ENCODE peak calls at places on chromosomes 6 and 20, in four cellular contexts. A, U, Q and I are unnamed samples.

GRCh38 chr6:24009319-24009718 is 116.7 kb upstream of the NRSN1 start:
- DNase-seq in A (no peak), U (no peak), Q (no peak), I (no peak)

GRCh38 chr20:37560629-37561028 is 33.0 kb upstream of the BLCAP start:
- DNase-seq in U (no peak), Q (no peak), A (no peak), I (no peak)

GRCh38 chr6:33313105-33313708 is 671 bp downstream of the TAPBP start:
- DNase-seq in A (peak), U (peak), Q (no peak), I (no peak)

GRCh38 chr20:33654680-33655161 is 7.4 kb upstream of the C20orf144 start:
- DNase-seq in U (peak), A (no peak), Q (no peak), I (no peak)

GRCh38 chr20:48186915-48187314 is 401.6 kb upstream of the SULF2 start:
- DNase-seq in U (no peak), A (no peak), Q (peak), I (no peak)

GRCh38 chr20:1983311-1983710 is 10.5 kb downstream of the PDYN start:
- DNase-seq in Q (no peak), U (no peak), A (no peak), I (no peak)

GRCh38 chr20:48451401-48451800 is 376.4 kb downstream of the PREX1 start:
- DNase-seq in A (no peak), U (no peak), Q (no peak), I (no peak)

GRCh38 chr6:43871933-43872332 is 101.9 kb downstream of the VEGFA start:
- DNase-seq in U (no peak), Q (no peak), A (no peak), I (no peak)

GRCh38 chr20:44310664-44311639 is at the start of gene FITM2:
- DNase-seq in A (peak), Q (peak), U (peak), I (peak)

GRCh38 chr6:106496791-106497190 is 132.5 kb downstream of the RTN4IP1 start:
- DNase-seq in U (no peak), A (no peak), Q (peak), I (no peak)

GRCh38 chr6:2900821-2901644 is 2.1 kb downstream of the SERPINB9 start:
- DNase-seq in U (peak), Q (no peak), A (no peak), I (no peak)

GRCh38 chr6:66421570-66421969 is 714.5 kb upstream of the EYS start:
- DNase-seq in Q (no peak), A (no peak), U (no peak), I (no peak)

GRCh38 chr20:33909331-33909921 is 84.3 kb upstream of the RALY start:
- DNase-seq in Q (peak), U (peak), A (peak), I (peak)

GRCh38 chr20:4113996-4114603 is 98.7 kb upstream of the RNF24 start:
- DNase-seq in A (no peak), U (no peak), Q (no peak), I (no peak)

GRCh38 chr6:147063469-147064031 is 140.7 kb upstream of the STXBP5 start:
- DNase-seq in U (no peak), A (peak), Q (peak), I (peak)

GRCh38 chr6:38578075-38578474 is 61.7 kb downstream of the BTBD9 start:
- DNase-seq in U (no peak), Q (no peak), A (no peak), I (no peak)

GRCh38 chr6:155493694-155494143 is 38.1 kb upstream of the NOX3 start:
- DNase-seq in A (peak), Q (peak), U (peak), I (peak)

GRCh38 chr6:157228421-157229218 is 94.7 kb downstream of the TMEM242 start:
- DNase-seq in U (no peak), Q (no peak), A (no peak), I (no peak)

GRCh38 chr6:139981810-139982550 is 607.5 kb upstream of the CITED2 start:
- DNase-seq in U (no peak), A (peak), Q (peak), I (peak)

GRCh38 chr6:124683507-124683906 is 278.7 kb upstream of the RNF217 start:
- DNase-seq in A (no peak), U (no peak), Q (no peak), I (no peak)

GRCh38 chr6:157538163-157538562 is 157.2 kb downstream of the ZDHHC14 start:
- DNase-seq in A (no peak), U (no peak), Q (no peak), I (no peak)

GRCh38 chr20:34528921-34529297 is 12.7 kb downstream of the DYNLRB1 start:
- DNase-seq in U (peak), A (no peak), Q (no peak), I (no peak)

GRCh38 chr6:15622045-15622750 is 40.6 kb downstream of the DTNBP1 start:
- DNase-seq in Q (peak), U (no peak), A (no peak), I (no peak)

GRCh38 chr20:50333131-50333530 is 142.5 kb downstream of the CEBPB start:
- DNase-seq in Q (no peak), A (no peak), U (no peak), I (no peak)

GRCh38 chr20:35179292-35180212 is 7.7 kb downstream of the PROCR start:
- DNase-seq in U (no peak), Q (no peak), A (no peak), I (no peak)

GRCh38 chr6:19450651-19451050 is 386.5 kb upstream of the ID4 start:
- DNase-seq in A (no peak), Q (no peak), U (no peak), I (no peak)

GRCh38 chr6:54274383-54274782 is 33.9 kb upstream of the TINAG start:
- DNase-seq in A (no peak), U (no peak), Q (no peak), I (no peak)

GRCh38 chr6:21856096-21856825 is 262.7 kb downstream of the SOX4 start:
- DNase-seq in U (no peak), Q (peak), A (peak), I (peak)

GRCh38 chr6:34656378-34657036 is 40.1 kb downstream of the ILRUN start:
- DNase-seq in A (no peak), Q (peak), U (no peak), I (peak)

GRCh38 chr6:1609662-1610496 is at the start of gene FOXC1:
- DNase-seq in Q (peak), A (peak), U (peak), I (peak)

GRCh38 chr20:14446446-14446845 is 109.0 kb upstream of the FLRT3 start:
- DNase-seq in U (no peak), Q (no peak), A (no peak), I (no peak)

GRCh38 chr20:16476032-16476431 is 97.2 kb downstream of the KIF16B start:
- DNase-seq in Q (peak), A (peak), U (no peak), I (peak)

GRCh38 chr6:53192590-53193232 is 44.1 kb upstream of the GCM1 start:
- DNase-seq in A (no peak), U (no peak), Q (no peak), I (peak)

GRCh38 chr20:44017905-44018683 is 103.4 kb downstream of the TOX2 start:
- DNase-seq in Q (peak), U (peak), A (peak), I (peak)

GRCh38 chr6:36926711-36927110 is 27.8 kb upstream of the PI16 start:
- DNase-seq in U (no peak), A (no peak), Q (no peak), I (no peak)

GRCh38 chr6:83057705-83058321 is 7.8 kb downstream of the UBE3D start:
- DNase-seq in Q (peak), A (peak), U (peak), I (peak)

GRCh38 chr6:150249261-150249660 is 106.4 kb downstream of the PPP1R14C start:
- DNase-seq in U (no peak), Q (no peak), A (no peak), I (peak)

DNA sequence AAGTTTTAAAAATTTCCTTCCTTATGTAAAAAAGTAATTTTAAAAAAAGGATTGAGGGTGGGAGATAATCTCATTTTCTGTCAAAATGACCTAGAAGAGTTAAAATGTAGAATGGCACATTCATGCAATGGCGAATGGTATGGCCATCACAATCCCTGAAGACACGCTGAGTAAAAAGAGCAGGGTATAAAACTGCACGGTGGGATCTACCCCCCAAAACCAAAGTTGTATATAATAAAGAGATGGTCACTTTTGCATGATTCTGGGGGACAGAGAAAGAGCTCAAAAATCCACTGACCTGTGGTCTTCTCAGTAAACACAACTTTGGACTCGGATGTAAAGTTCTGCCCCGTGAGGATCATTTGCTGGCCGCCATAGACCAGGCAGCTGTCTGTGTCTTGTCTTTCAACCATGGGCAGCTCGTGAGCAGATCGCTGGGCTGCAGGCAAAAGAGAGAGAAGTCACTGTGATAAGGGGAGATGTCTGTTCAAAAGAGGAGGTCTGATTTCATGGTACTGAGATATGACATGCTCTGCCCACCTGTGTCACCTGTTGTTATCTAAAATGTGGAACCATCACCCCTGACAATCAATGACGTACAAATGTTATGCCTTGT is 88.2 kb downstream of the NFATC2 start:
- DNase-seq in A (no peak), Q (no peak), U (peak), I (no peak)
- TF ChIP-seq CTCF in A (no peak), Q (no peak), U (no peak), I (no peak)

GRCh38 chr20:10077081-10077471 is 42.3 kb downstream of the ANKEF1 start:
- DNase-seq in A (no peak), U (no peak), Q (no peak), I (no peak)
- TF ChIP-seq CTCF in A (peak), U (no peak), Q (peak), I (peak)

GRCh38 chr6:138290563-138290962 is 72.3 kb upstream of the PBOV1 start:
- DNase-seq in A (no peak), U (no peak), Q (no peak), I (no peak)

GRCh38 chr6:138287144-138287955 is 69.1 kb upstream of the PBOV1 start:
- DNase-seq in A (peak), Q (peak), U (no peak), I (peak)

GRCh38 chr6:138291849-138292181 is 73.5 kb upstream of the PBOV1 start:
- DNase-seq in U (no peak), Q (no peak), A (no peak), I (no peak)

GRCh38 chr6:138291036-138291848 is 73.0 kb upstream of the PBOV1 start:
- DNase-seq in A (no peak), Q (no peak), U (no peak), I (no peak)

GRCh38 chr6:138289739-138290138 is 71.4 kb upstream of the PBOV1 start:
- DNase-seq in A (no peak), Q (no peak), U (no peak), I (no peak)
- TF ChIP-seq CTCF in A (peak), Q (no peak), U (no peak), I (peak)

GRCh38 chr6:30071081-30071818 is 4.3 kb downstream of the PPP1R11 start:
- DNase-seq in Q (no peak), U (no peak), A (peak), I (no peak)
- TF ChIP-seq CTCF in Q (no peak), U (no peak), A (peak), I (no peak)

GRCh38 chr6:131063028-131063763 is at the start of gene EPB41L2:
- DNase-seq in U (peak), Q (peak), A (peak), I (peak)
- TF ChIP-seq CTCF in U (peak), Q (peak), A (peak), I (peak)

DNA sequence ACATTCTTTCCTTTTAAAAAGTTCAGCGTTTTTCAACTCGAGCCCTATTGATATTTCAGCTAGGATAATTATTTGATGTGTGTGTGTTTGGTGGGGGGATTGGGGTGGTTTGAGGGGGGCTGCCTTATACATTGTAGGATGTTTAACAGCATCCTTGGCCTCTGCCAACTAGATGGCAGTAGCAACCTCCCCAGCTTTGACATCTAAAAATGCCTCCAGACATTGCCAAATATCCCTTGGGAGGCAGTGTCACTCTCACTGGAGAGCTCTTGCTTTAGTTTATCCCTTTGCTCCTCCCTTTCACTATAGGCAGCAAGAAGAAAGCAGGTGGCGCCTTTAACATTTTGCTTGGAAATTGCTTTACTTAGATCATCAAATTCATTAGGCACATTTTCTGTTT is 14.6 kb upstream of the TP53TG5 start:
- DNase-seq in U (no peak), Q (no peak), A (no peak), I (peak)
- TF ChIP-seq CTCF in U (no peak), Q (peak), A (peak), I (peak)